ENCODE peak calls at places on chromosomes 4 and X, in six cellular contexts. Q is RPMI7951, X is B cell, U is HTR-8/SVneo, O is iris pigment epithelial cell, I is astrocyte of the spinal cord. S is an unnamed sample.

GRCh38 chr4:172104534-172104933 is 291.3 kb downstream of the GALNTL6 start:
- DNase-seq in Q (no peak), X (no peak), U (no peak), O (peak; percentile 56), I (peak; percentile 6), S (peak; percentile 7)

GRCh38 chrX:119655125-119655524 is 37.8 kb downstream of the SEPTIN6 start:
- DNase-seq in Q (peak; percentile 70), X (no peak), U (peak; percentile 13), O (peak; percentile 95), I (peak; percentile 80), S (peak; percentile 77)

GRCh38 chr4:71816676-71817303 is 32.9 kb upstream of the GC start:
- DNase-seq in Q (no peak), X (no peak), U (no peak), O (no peak), I (no peak), S (no peak)

GRCh38 chrX:1661048-1661921 is 46.4 kb downstream of the ASMT start:
- DNase-seq in Q (no peak), X (peak; percentile 89), U (no peak), O (no peak), I (no peak), S (no peak)

GRCh38 chr4:35591035-35591434 is 653.3 kb downstream of the ARAP2 start:
- DNase-seq in Q (no peak), X (no peak), U (no peak), O (no peak), I (no peak), S (no peak)

GRCh38 chr4:110596431-110596830 is 26.4 kb downstream of the PITX2 start:
- DNase-seq in Q (no peak), X (no peak), U (no peak), O (no peak), I (no peak), S (no peak)

GRCh38 chr4:188869581-188869980 is 730.3 kb downstream of the TRIML1 start:
- DNase-seq in Q (no peak), X (no peak), U (no peak), O (peak; percentile 37), I (peak; percentile 22), S (no peak)

GRCh38 chr4:27245216-27245615 is 384.6 kb downstream of the STIM2 start:
- DNase-seq in Q (no peak), X (no peak), U (no peak), O (no peak), I (no peak), S (no peak)

GRCh38 chr4:72031868-72032619 is at the start of gene NPFFR2:
- DNase-seq in Q (no peak), X (no peak), U (peak; percentile 4), O (peak; percentile 9), I (peak; percentile 48), S (peak; percentile 8)

GRCh38 chr4:2793578-2793919 is 664 bp downstream of the SH3BP2 start:
- DNase-seq in Q (peak; percentile 55), X (no peak), U (no peak), O (peak; percentile 53), I (no peak), S (peak; percentile 78)

GRCh38 chrX:72620550-72621145 is 48.0 kb upstream of the HDAC8 start:
- DNase-seq in Q (peak; percentile 84), X (no peak), U (peak; percentile 79), O (peak; percentile 92), I (peak; percentile 90), S (peak; percentile 40)

GRCh38 chrX:117982702-117983392 is 133.8 kb downstream of the KLHL13 start:
- DNase-seq in Q (no peak), X (no peak), U (no peak), O (no peak), I (no peak), S (no peak)

GRCh38 chr4:25029479-25030282 is 1.1 kb downstream of the LGI2 start:
- DNase-seq in Q (no peak), X (no peak), U (no peak), O (no peak), I (no peak), S (no peak)

GRCh38 chr4:8051644-8052043 is 107.0 kb downstream of the ABLIM2 start:
- DNase-seq in Q (no peak), X (no peak), U (no peak), O (no peak), I (no peak), S (no peak)

GRCh38 chrX:73647632-73648322 is 84.8 kb downstream of the CHIC1 start:
- DNase-seq in Q (no peak), X (no peak), U (no peak), O (no peak), I (no peak), S (no peak)

GRCh38 chr4:54315561-54315960 is 86.5 kb downstream of the PDGFRA start:
- DNase-seq in Q (peak; percentile 5), X (no peak), U (no peak), O (no peak), I (no peak), S (no peak)

GRCh38 chr4:82561745-82562552 is at the start of gene TMEM150C:
- DNase-seq in Q (peak; percentile 11), X (no peak), U (peak; percentile 30), O (peak; percentile 15), I (peak; percentile 5), S (peak; percentile 11)

GRCh38 chr4:184826315-184827266 is 823 bp upstream of the ACSL1 start:
- DNase-seq in Q (peak; percentile 35), X (peak; percentile 60), U (no peak), O (peak; percentile 33), I (no peak), S (no peak)

GRCh38 chr4:150253416-150253815 is 175.2 kb downstream of the DCLK2 start:
- DNase-seq in Q (no peak), X (no peak), U (no peak), O (no peak), I (no peak), S (no peak)

GRCh38 chrX:46485897-46486296 is 59.3 kb downstream of the ZNF674 start:
- DNase-seq in Q (no peak), X (no peak), U (no peak), O (no peak), I (no peak), S (no peak)

GRCh38 chrX:55057691-55058249 is 17.1 kb upstream of the PAGE2B start:
- DNase-seq in Q (peak; percentile 42), X (peak; percentile 41), U (peak; percentile 2), O (peak; percentile 34), I (peak; percentile 38), S (peak; percentile 7)

GRCh38 chr4:150308824-150309472 is 230.7 kb downstream of the DCLK2 start:
- DNase-seq in Q (peak; percentile 22), X (no peak), U (no peak), O (peak; percentile 83), I (peak; percentile 61), S (no peak)

GRCh38 chrX:107894038-107894437 is 68.4 kb downstream of the MID2 start:
- DNase-seq in Q (peak; percentile 19), X (no peak), U (peak; percentile 8), O (peak; percentile 45), I (peak; percentile 47), S (peak; percentile 17)

GRCh38 chr4:155748039-155748438 is 10.8 kb upstream of the GUCY1B1 start:
- DNase-seq in Q (no peak), X (no peak), U (no peak), O (no peak), I (no peak), S (no peak)

GRCh38 chrX:23887448-23887847 is 20.3 kb downstream of the APOO start:
- DNase-seq in Q (no peak), X (no peak), U (no peak), O (no peak), I (no peak), S (no peak)

GRCh38 chr4:122246551-122246950 is 94.4 kb downstream of the BLTP1 start:
- DNase-seq in Q (no peak), X (no peak), U (no peak), O (peak; percentile 9), I (no peak), S (no peak)

GRCh38 chr4:55545681-55546632 is 752 bp downstream of the CLOCK start:
- DNase-seq in Q (peak; percentile 64), X (peak; percentile 64), U (peak; percentile 21), O (peak; percentile 70), I (peak; percentile 73), S (peak; percentile 60)

GRCh38 chrX:150765782-150766350 is 72.7 kb downstream of the MTMR1 start:
- DNase-seq in Q (no peak), X (no peak), U (no peak), O (no peak), I (no peak), S (no peak)

GRCh38 chrX:105608745-105609144 is 213.6 kb upstream of the NRK start:
- DNase-seq in Q (peak; percentile 0), X (no peak), U (no peak), O (peak; percentile 11), I (peak; percentile 4), S (no peak)

GRCh38 chr4:107196312-107196711 is 160.2 kb upstream of the DKK2 start:
- DNase-seq in Q (peak; percentile 32), X (no peak), U (no peak), O (no peak), I (no peak), S (no peak)

GRCh38 chr4:54902261-54902660 is 223.1 kb downstream of the KDR start:
- DNase-seq in Q (no peak), X (no peak), U (no peak), O (peak; percentile 3), I (peak; percentile 67), S (no peak)

GRCh38 chr4:72446353-72447055 is 122.5 kb downstream of the ADAMTS3 start:
- DNase-seq in Q (no peak), X (no peak), U (no peak), O (peak; percentile 27), I (no peak), S (no peak)

GRCh38 chrX:86051741-86052140 is 4.4 kb upstream of the CHM start:
- DNase-seq in Q (no peak), X (no peak), U (no peak), O (no peak), I (no peak), S (no peak)

GRCh38 chr4:84363256-84363655 is 135.8 kb downstream of the NKX6-1 start:
- DNase-seq in Q (no peak), X (no peak), U (no peak), O (no peak), I (no peak), S (no peak)

GRCh38 chr4:15003441-15003890 is 1.2 kb downstream of the CPEB2 start:
- DNase-seq in Q (peak; percentile 32), X (peak; percentile 64), U (no peak), O (peak; percentile 54), I (no peak), S (peak; percentile 48)

S was measured in hepatic stellate cell.